ENCODE peak calls at places on chromosome 4, in seven cellular contexts. H is heart right ventricle, F is NCI-H460, B is fibroblast of lung, Q is NCI-H1105, J is astrocyte of the cerebellum, P is T-cell. Z is an unnamed sample.

GRCh38 chr4:67049446-67049845 is 495.9 kb downstream of the CENPC start:
- DNase-seq in H (no peak), F (no peak), B (no peak), Q (no peak), J (no peak), P (no peak), Z (no peak)

GRCh38 chr4:101977096-101977495 is 186.6 kb downstream of the BANK1 start:
- DNase-seq in H (no peak), F (peak; percentile 88), B (peak; percentile 98), Q (no peak), J (peak; percentile 95), P (no peak), Z (no peak)

GRCh38 chr4:165077034-165077578 is 23.4 kb downstream of the TRIM75 start:
- DNase-seq in H (no peak), F (no peak), B (no peak), Q (no peak), J (no peak), P (no peak), Z (no peak)

GRCh38 chr4:141119071-141119470 is 14.2 kb downstream of the RNF150 start:
- DNase-seq in H (no peak), F (no peak), B (peak; percentile 70), Q (no peak), J (no peak), P (no peak), Z (no peak)

GRCh38 chr4:171432536-171432935 is 380.7 kb upstream of the GALNTL6 start:
- DNase-seq in H (no peak), F (no peak), B (no peak), Q (no peak), J (no peak), P (no peak), Z (no peak)

GRCh38 chr4:128663325-128663724 is 146.2 kb upstream of the JADE1 start:
- DNase-seq in H (no peak), F (no peak), B (no peak), Q (no peak), J (no peak), P (no peak), Z (no peak)

GRCh38 chr4:79209822-79210635 is 115.8 kb downstream of the NAA11 start:
- DNase-seq in H (no peak), F (no peak), B (no peak), Q (no peak), J (no peak), P (no peak), Z (no peak)

GRCh38 chr4:57206172-57206571 is 96.0 kb upstream of the IGFBP7 start:
- DNase-seq in H (no peak), F (no peak), B (no peak), Q (no peak), J (no peak), P (no peak), Z (no peak)

GRCh38 chr4:6641971-6642320 is 1.5 kb downstream of the MRFAP1 start:
- DNase-seq in H (no peak), F (no peak), B (no peak), Q (no peak), J (no peak), P (no peak), Z (no peak)

GRCh38 chr4:23333556-23333945 is 556.3 kb downstream of the PPARGC1A start:
- DNase-seq in H (no peak), F (peak; percentile 57), B (peak; percentile 94), Q (no peak), J (peak; percentile 79), P (no peak), Z (no peak)

GRCh38 chr4:93841803-93842202 is 13.2 kb downstream of the ATOH1 start:
- DNase-seq in H (no peak), F (no peak), B (no peak), Q (no peak), J (no peak), P (no peak), Z (no peak)

GRCh38 chr4:175306436-175306835 is 388.3 kb downstream of the ADAM29 start:
- DNase-seq in H (no peak), F (no peak), B (no peak), Q (no peak), J (no peak), P (no peak), Z (no peak)

GRCh38 chr4:103915224-103915869 is 195.6 kb upstream of the TACR3 start:
- DNase-seq in H (no peak), F (peak; percentile 8), B (peak; percentile 1), Q (no peak), J (no peak), P (no peak), Z (no peak)

Z was measured in CD8-positive, alpha-beta memory T cell.